ENCODE peak calls at places on chromosomes 6 and 20, in four cellular contexts. A is AG20443; O is CD8-positive, alpha-beta T cell; X is colonic mucosa. K is an unnamed sample.

GRCh38 chr6:105810922-105811482 is 275.1 kb upstream of the PRDM1 start:
- DNase-seq in A (no peak), O (no peak), X (no peak), K (no peak)

GRCh38 chr20:59147197-59147596 is 16.4 kb upstream of the ZNF831 start:
- DNase-seq in A (no peak), O (no peak), X (no peak), K (no peak)

GRCh38 chr20:16147221-16147620 is 426.0 kb downstream of the KIF16B start:
- DNase-seq in A (no peak), O (no peak), X (no peak), K (no peak)

GRCh38 chr20:63896136-63896890 is 1.4 kb downstream of the DNAJC5 start:
- DNase-seq in A (peak), O (no peak), X (peak), K (peak)

GRCh38 chr20:24109008-24109407 is 120.4 kb upstream of the GGTLC1 start:
- DNase-seq in A (no peak), O (no peak), X (no peak), K (no peak)

GRCh38 chr6:76448109-76448508 is 375.6 kb upstream of the IMPG1 start:
- DNase-seq in A (no peak), O (no peak), X (no peak), K (no peak)

GRCh38 chr20:15220009-15220656 is 882.7 kb upstream of the FLRT3 start:
- DNase-seq in A (peak), O (no peak), X (no peak), K (no peak)

GRCh38 chr6:54097753-54098152 is 13.5 kb upstream of the MLIP start:
- DNase-seq in A (no peak), O (no peak), X (no peak), K (no peak)